ENCODE peak calls at places on chromosome 2, in ten cellular contexts. Y is omental fat pad; N is AML-193; T is MG63; A is mesothelial cell of epicardium; Z is activated naive CD4-positive, alpha-beta T cell; B is foreskin fibroblast; I is HEK293T; M is GM10248; E is IMR-90. S is an unnamed sample.

GRCh38 chr2:127321306-127321705 is 27.4 kb upstream of the ERCC3 start:
- DNase-seq in E (peak; percentile 73), Z (no peak), T (no peak), Y (no peak), M (no peak), B (no peak), I (no peak), N (no peak), A (no peak), S (no peak)

GRCh38 chr2:97654324-97654723 is 8.5 kb downstream of the COX5B start:
- DNase-seq in Z (no peak), Y (no peak), E (no peak), B (no peak), T (no peak), A (no peak), N (no peak), I (no peak), M (no peak), S (no peak)

GRCh38 chr2:95374451-95374915 is 28.0 kb upstream of the FAHD2A start:
- DNase-seq in Z (no peak), M (no peak), E (no peak), A (no peak), B (no peak), Y (no peak), T (no peak), N (no peak), I (no peak), S (no peak)

GRCh38 chr2:57798346-57798745 is 248.3 kb upstream of the VRK2 start:
- DNase-seq in E (no peak), N (no peak), I (no peak), A (no peak), Y (no peak), Z (no peak), M (no peak), T (no peak), B (no peak), S (no peak)

GRCh38 chr2:19748711-19749506 is 152.9 kb downstream of the TTC32 start:
- DNase-seq in T (no peak), Z (no peak), M (no peak), I (no peak), Y (no peak), B (no peak), E (no peak), A (no peak), N (no peak), S (no peak)

GRCh38 chr2:180618570-180618969 is 361.8 kb upstream of the UBE2E3 start:
- DNase-seq in Z (no peak), N (no peak), A (no peak), E (peak; percentile 66), T (no peak), Y (no peak), I (no peak), M (no peak), B (peak; percentile 72), S (no peak)

GRCh38 chr2:106147665-106148064 is 46.4 kb downstream of the UXS1 start:
- DNase-seq in N (no peak), T (no peak), M (no peak), I (no peak), B (peak; percentile 10), Z (no peak), A (no peak), Y (no peak), E (peak; percentile 12), S (no peak)

GRCh38 chr2:150147889-150148683 is 339.4 kb downstream of the RND3 start:
- DNase-seq in Y (no peak), B (no peak), A (no peak), T (no peak), I (no peak), Z (no peak), N (no peak), E (no peak), M (no peak), S (no peak)

GRCh38 chr2:233121856-233122255 is 61.7 kb downstream of the INPP5D start:
- DNase-seq in N (no peak), T (no peak), Z (no peak), A (no peak), E (no peak), Y (no peak), I (no peak), B (no peak), M (no peak), S (peak; percentile 10)

S was measured in SK-MEL-5.